ENCODE peak calls at places on chromosomes 12 and 14, in five cellular contexts. H, Q, C, B and F are unnamed samples.

GRCh38 chr12:117390866-117391265 is 29.4 kb upstream of the NOS1 start:
- DNase-seq in H (no peak), Q (no peak), C (no peak), B (no peak), F (no peak)

GRCh38 chr14:105440992-105441391 is 21.4 kb downstream of the MTA1 start:
- DNase-seq in H (no peak), Q (no peak), C (no peak), B (no peak), F (no peak)

GRCh38 chr12:20374775-20375174 is 6.4 kb downstream of the PDE3A start:
- DNase-seq in H (no peak), Q (no peak), C (no peak), B (no peak), F (no peak)

GRCh38 chr14:74595006-74595735 is 16.9 kb downstream of the LTBP2 start:
- DNase-seq in H (no peak), Q (no peak), C (no peak), B (no peak), F (no peak)

GRCh38 chr12:5376591-5377207 is 55.2 kb upstream of the NTF3 start:
- DNase-seq in H (no peak), Q (no peak), C (no peak), B (no peak), F (no peak)

GRCh38 chr12:67223225-67223624 is 45.9 kb upstream of the CAND1 start:
- DNase-seq in H (no peak), Q (no peak), C (no peak), B (no peak), F (no peak)

GRCh38 chr14:37558740-37559139 is 36.3 kb downstream of the FOXA1 start:
- DNase-seq in H (no peak), Q (no peak), C (no peak), B (no peak), F (no peak)

GRCh38 chr14:21056520-21057163 is 980 bp upstream of the RNASE8 start:
- DNase-seq in H (no peak), Q (no peak), C (no peak), B (no peak), F (no peak)

GRCh38 chr14:65989981-65990380 is 496.2 kb upstream of the CCDC196 start:
- DNase-seq in H (no peak), Q (no peak), C (no peak), B (no peak), F (no peak)

GRCh38 chr12:92036771-92037453 is 108.7 kb downstream of the BTG1 start:
- DNase-seq in H (no peak), Q (no peak), C (no peak), B (no peak), F (no peak)

GRCh38 chr14:74636424-74637183 is 24.6 kb upstream of the LTBP2 start:
- DNase-seq in H (no peak), Q (no peak), C (no peak), B (no peak), F (no peak)

GRCh38 chr12:121005346-121005815 is 10.9 kb downstream of the C12orf43 start:
- DNase-seq in H (no peak), Q (peak; percentile 84), C (peak; percentile 4), B (peak; percentile 38), F (no peak)

GRCh38 chr12:45089417-45089816 is 38.5 kb upstream of the DBX2 start:
- DNase-seq in H (no peak), Q (no peak), C (no peak), B (no peak), F (no peak)

GRCh38 chr12:113555226-113555625 is 83.6 kb upstream of the LHX5 start:
- DNase-seq in H (no peak), Q (no peak), C (no peak), B (no peak), F (no peak)

GRCh38 chr12:132327351-132328171 is 1.8 kb downstream of the GALNT9 start:
- DNase-seq in H (peak; percentile 19), Q (no peak), C (peak; percentile 51), B (no peak), F (no peak)

GRCh38 chr14:77124345-77125274 is 17.0 kb downstream of the ZDHHC22 start:
- DNase-seq in H (no peak), Q (peak; percentile 54), C (peak; percentile 40), B (peak; percentile 47), F (no peak)

GRCh38 chr12:16492240-16492639 is 113.7 kb downstream of the LMO3 start:
- DNase-seq in H (no peak), Q (peak; percentile 13), C (no peak), B (no peak), F (no peak)

GRCh38 chr12:80778005-80778541 is 61.4 kb downstream of the MYF5 start:
- DNase-seq in H (peak; percentile 87), Q (no peak), C (no peak), B (peak; percentile 15), F (no peak)